ENCODE peak calls at places on chromosomes 1 and 21, in six cellular contexts. Y is brain microvascular endothelial cell, Q is NB4, W is stomach, S is psoas muscle, G is esophagus muscularis mucosa. B is an unnamed sample.

GRCh38 chr1:242017580-242018233 is 18.8 kb upstream of the MAP1LC3C start:
- DNase-seq in Y (peak), Q (peak), W (peak), S (peak), G (no peak), B (no peak)

GRCh38 chr1:25641931-25642611 is 25.5 kb downstream of the MAN1C1 start:
- DNase-seq in Y (no peak), Q (no peak), W (no peak), S (no peak), G (peak), B (no peak)

GRCh38 chr1:30410153-30410851 is 313.1 kb downstream of the MATN1 start:
- DNase-seq in Y (no peak), Q (no peak), W (peak), S (no peak), G (peak), B (peak)

GRCh38 chr1:93680121-93681094 is 1.2 kb downstream of the BCAR3 start:
- DNase-seq in Y (peak), Q (no peak), W (peak), S (peak), G (peak), B (peak)

GRCh38 chr1:2845874-2846273 is 44.4 kb upstream of the TTC34 start:
- DNase-seq in Y (no peak), Q (peak), W (no peak), S (no peak), G (no peak), B (peak)

GRCh38 chr1:151825811-151826660 is 5.6 kb downstream of the RORC start:
- DNase-seq in Y (no peak), Q (no peak), W (no peak), S (no peak), G (no peak), B (no peak)

GRCh38 chr21:33703750-33704606 is 61.7 kb downstream of the ITSN1 start:
- DNase-seq in Y (no peak), Q (no peak), W (peak), S (no peak), G (no peak), B (no peak)

GRCh38 chr1:167713330-167714081 is 8.3 kb upstream of the MPZL1 start:
- DNase-seq in Y (no peak), Q (peak), W (no peak), S (peak), G (no peak), B (no peak)

GRCh38 chr1:66300986-66301451 is 232.9 kb upstream of the SGIP1 start:
- DNase-seq in Y (peak), Q (peak), W (no peak), S (no peak), G (no peak), B (no peak)

GRCh38 chr1:227489572-227489971 is 73.8 kb upstream of the ZNF678 start:
- DNase-seq in Y (no peak), Q (no peak), W (no peak), S (no peak), G (peak), B (no peak)

GRCh38 chr1:109206324-109206723 is 7.4 kb upstream of the SARS1 start:
- DNase-seq in Y (no peak), Q (no peak), W (no peak), S (no peak), G (no peak), B (no peak)

GRCh38 chr1:109207472-109208103 is 6.1 kb upstream of the SARS1 start:
- DNase-seq in Y (no peak), Q (no peak), W (no peak), S (no peak), G (no peak), B (no peak)

GRCh38 chr1:109208431-109208830 is 5.3 kb upstream of the SARS1 start:
- DNase-seq in Y (no peak), Q (no peak), W (no peak), S (no peak), G (no peak), B (no peak)

GRCh38 chr1:109210058-109210457 is 3.7 kb upstream of the SARS1 start:
- DNase-seq in Y (no peak), Q (no peak), W (no peak), S (no peak), G (no peak), B (no peak)

GRCh38 chr1:109208847-109209463 is 4.8 kb upstream of the SARS1 start:
- DNase-seq in Y (peak), Q (no peak), W (no peak), S (no peak), G (no peak), B (no peak)
- H3K4me3 ChIP-seq in Y (peak), Q (no peak), W (peak), S (peak), G (no peak), B (peak)

GRCh38 chr1:32989160-32989894 is 24.7 kb upstream of the RNF19B start:
- DNase-seq in Y (peak), Q (peak), W (peak), S (peak), G (peak), B (peak)
- H3K4me3 ChIP-seq in Y (no peak), Q (no peak), W (no peak), S (peak), G (no peak), B (no peak)

GRCh38 chr1:95071539-95071938 is 1.2 kb downstream of the ALG14 start:
- DNase-seq in Y (no peak), Q (no peak), W (no peak), S (no peak), G (no peak), B (no peak)
- H3K4me3 ChIP-seq in Y (no peak), Q (peak), W (peak), S (peak), G (peak), B (no peak)

GRCh38 chr1:52552236-52552504 is 722 bp downstream of the TUT4 start:
- DNase-seq in Y (peak), Q (peak), W (peak), S (peak), G (no peak), B (no peak)

GRCh38 chr1:52552505-52553371 is at the start of gene TUT4:
- DNase-seq in Y (peak), Q (peak), W (peak), S (peak), G (peak), B (peak)

GRCh38 chr1:52549267-52549666 is 3.6 kb downstream of the TUT4 start:
- DNase-seq in Y (no peak), Q (no peak), W (no peak), S (no peak), G (no peak), B (no peak)

GRCh38 chr1:52551476-52552235 is 1.2 kb downstream of the TUT4 start:
- DNase-seq in Y (peak), Q (peak), W (no peak), S (no peak), G (no peak), B (no peak)

GRCh38 chr1:52550447-52550846 is 2.4 kb downstream of the TUT4 start:
- DNase-seq in Y (no peak), Q (no peak), W (no peak), S (no peak), G (no peak), B (no peak)
- H3K4me3 ChIP-seq in Y (no peak), Q (peak), W (no peak), S (no peak), G (no peak), B (no peak)

GRCh38 chr1:155091071-155092051 is 12.7 kb downstream of the EFNA3 start:
- DNase-seq in Y (peak), Q (peak), W (peak), S (peak), G (peak), B (peak)
- H3K4me3 ChIP-seq in Y (no peak), Q (no peak), W (no peak), S (no peak), G (no peak), B (no peak)

GRCh38 chr1:158049867-158050266 is 56.4 kb downstream of the KIRREL1 start:
- DNase-seq in Y (no peak), Q (no peak), W (no peak), S (no peak), G (no peak), B (no peak)
- H3K4me3 ChIP-seq in Y (no peak), Q (no peak), W (no peak), S (no peak), G (no peak), B (no peak)

GRCh38 chr1:200294241-200294640 is 115.6 kb downstream of the ZNF281 start:
- DNase-seq in Y (no peak), Q (no peak), W (no peak), S (no peak), G (no peak), B (no peak)

GRCh38 chr1:200290010-200290685 is 119.7 kb downstream of the ZNF281 start:
- DNase-seq in Y (peak), Q (peak), W (no peak), S (no peak), G (no peak), B (no peak)

GRCh38 chr1:200292699-200293098 is 117.1 kb downstream of the ZNF281 start:
- DNase-seq in Y (no peak), Q (no peak), W (no peak), S (no peak), G (no peak), B (no peak)

GRCh38 chr1:200288226-200288625 is 121.6 kb downstream of the ZNF281 start:
- DNase-seq in Y (no peak), Q (no peak), W (no peak), S (no peak), G (no peak), B (no peak)

DNA sequence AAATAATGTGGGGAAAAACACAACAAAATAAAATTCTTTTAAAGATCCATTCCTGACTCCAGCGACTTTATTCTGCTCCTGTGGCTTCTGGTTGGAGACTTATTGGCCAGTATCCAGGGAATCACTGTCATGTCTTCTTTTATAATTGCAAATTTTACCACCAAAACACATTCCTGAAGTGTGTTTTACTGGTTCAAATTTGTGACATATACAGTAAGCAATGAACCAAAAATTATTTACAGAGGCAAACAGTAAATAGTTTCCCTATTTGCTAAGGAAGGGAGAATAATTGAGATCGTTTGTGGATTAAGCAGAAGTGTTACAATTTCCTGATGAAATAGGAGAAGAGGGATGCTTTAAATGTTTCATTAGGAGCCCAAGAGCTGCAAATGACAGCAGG is 118.7 kb downstream of the ZNF281 start:
- DNase-seq in Y (no peak), Q (no peak), W (no peak), S (no peak), G (no peak), B (no peak)
- H3K4me3 ChIP-seq in Y (no peak), Q (no peak), W (no peak), S (no peak), G (no peak), B (no peak)

DNA sequence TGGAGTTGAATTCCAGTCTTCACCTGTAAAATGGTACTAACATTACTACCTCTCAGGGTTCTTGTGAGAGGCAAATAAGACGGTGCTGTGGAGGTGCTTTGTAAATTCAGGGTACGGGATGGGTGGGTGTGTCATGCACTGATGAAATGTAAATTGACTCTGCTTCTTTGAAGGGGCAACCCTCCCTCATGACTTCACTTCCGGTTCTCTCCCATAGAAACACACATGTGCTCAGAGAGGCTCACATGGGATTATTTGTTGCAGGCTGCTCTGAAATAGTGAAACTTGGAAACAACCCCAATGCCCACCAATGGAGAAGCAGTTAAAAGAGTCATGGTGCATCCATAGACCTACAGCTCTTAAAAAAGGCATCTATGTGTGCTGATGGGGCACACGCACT is 44.9 kb upstream of the SCMH1 start:
- DNase-seq in Y (no peak), Q (no peak), W (no peak), S (no peak), G (no peak), B (no peak)
- H3K4me3 ChIP-seq in Y (no peak), Q (no peak), W (no peak), S (no peak), G (no peak), B (no peak)

GRCh38 chr1:35702540-35702939 is 16.1 kb downstream of the C1orf216 start:
- DNase-seq in Y (no peak), Q (no peak), W (no peak), S (no peak), G (no peak), B (no peak)
- H3K4me3 ChIP-seq in Y (no peak), Q (no peak), W (no peak), S (no peak), G (no peak), B (no peak)

GRCh38 chr1:51648180-51649109 is 31.6 kb downstream of the OSBPL9 start:
- DNase-seq in Y (peak), Q (peak), W (no peak), S (no peak), G (peak), B (no peak)
- H3K4me3 ChIP-seq in Y (no peak), Q (no peak), W (no peak), S (no peak), G (no peak), B (no peak)

B was measured in aorta.